ENCODE peak calls at places on chromosomes 13 and 19, in nine cellular contexts. B is transverse colon, S is spleen, Q is heart left ventricle, F is lower leg skin, H is tibial nerve, C is sigmoid colon, O is body of pancreas, U is A549. D is an unnamed sample.

GRCh38 chr19:32928806-32929205 is 43.0 kb downstream of the CEP89 start:
- DNase-seq in B (no peak), S (no peak), Q (no peak), F (no peak), H (no peak), C (no peak), O (no peak), U (peak), D (no peak)

GRCh38 chr19:3604987-3605343 is 1.7 kb downstream of the TBXA2R start:
- DNase-seq in B (no peak), S (peak), Q (no peak), F (no peak), H (no peak), C (peak), O (no peak), U (no peak), D (no peak)

GRCh38 chr13:80604094-80604493 is 263.2 kb upstream of the SPRY2 start:
- DNase-seq in B (no peak), S (no peak), Q (peak), F (peak), H (no peak), C (peak), O (no peak), U (no peak), D (no peak)

GRCh38 chr19:47063874-47064273 is 15.4 kb upstream of the TMEM160 start:
- DNase-seq in B (no peak), S (no peak), Q (no peak), F (no peak), H (no peak), C (no peak), O (no peak), U (no peak), D (no peak)

GRCh38 chr13:27006519-27007161 is 165.0 kb downstream of the USP12 start:
- DNase-seq in B (peak), S (peak), Q (no peak), F (no peak), H (no peak), C (peak), O (peak), U (no peak), D (no peak)

GRCh38 chr13:59898066-59898465 is 265.7 kb downstream of the DIAPH3 start:
- DNase-seq in B (no peak), S (no peak), Q (no peak), F (no peak), H (no peak), C (no peak), O (no peak), U (no peak), D (no peak)

GRCh38 chr19:7744199-7744786 is 3.0 kb downstream of the CD209 start:
- DNase-seq in B (no peak), S (peak), Q (no peak), F (no peak), H (no peak), C (peak), O (no peak), U (no peak), D (no peak)

GRCh38 chr19:8686549-8686948 is 12.0 kb downstream of the ACTL9 start:
- DNase-seq in B (no peak), S (no peak), Q (no peak), F (no peak), H (no peak), C (no peak), O (no peak), U (no peak), D (no peak)

GRCh38 chr19:16779539-16780163 is 49.5 kb upstream of the SIN3B start:
- DNase-seq in B (no peak), S (no peak), Q (no peak), F (no peak), H (no peak), C (no peak), O (no peak), U (no peak), D (no peak)

GRCh38 chr19:13557756-13558398 is 51.6 kb upstream of the CACNA1A start:
- DNase-seq in B (peak), S (no peak), Q (no peak), F (no peak), H (no peak), C (no peak), O (peak), U (no peak), D (no peak)

GRCh38 chr13:23753523-23753922 is 135.7 kb downstream of the MIPEP start:
- DNase-seq in B (no peak), S (no peak), Q (no peak), F (no peak), H (no peak), C (no peak), O (no peak), U (peak), D (no peak)

GRCh38 chr13:22793598-22794134 is 387.1 kb upstream of the SGCG start:
- DNase-seq in B (no peak), S (no peak), Q (no peak), F (no peak), H (no peak), C (no peak), O (no peak), U (peak), D (no peak)

GRCh38 chr19:38433268-38433733 is at the start of gene RYR1:
- DNase-seq in B (peak), S (peak), Q (peak), F (peak), H (no peak), C (no peak), O (no peak), U (no peak), D (no peak)

GRCh38 chr19:3613765-3614661 is 7.3 kb upstream of the TBXA2R start:
- DNase-seq in B (no peak), S (peak), Q (no peak), F (no peak), H (no peak), C (no peak), O (no peak), U (no peak), D (no peak)

GRCh38 chr13:50509167-50509566 is 334.3 kb downstream of the DLEU7 start:
- DNase-seq in B (no peak), S (no peak), Q (no peak), F (no peak), H (no peak), C (no peak), O (no peak), U (no peak), D (no peak)

GRCh38 chr13:107284168-107284567 is 716.2 kb upstream of the ARGLU1 start:
- DNase-seq in B (no peak), S (no peak), Q (no peak), F (no peak), H (no peak), C (no peak), O (no peak), U (no peak), D (no peak)

GRCh38 chr19:38710928-38711725 is 33.1 kb downstream of the CAPN12 start:
- DNase-seq in B (no peak), S (no peak), Q (no peak), F (no peak), H (peak), C (no peak), O (no peak), U (no peak), D (no peak)

GRCh38 chr13:32448224-32448623 is 20.3 kb upstream of the N4BP2L1 start:
- DNase-seq in B (no peak), S (no peak), Q (no peak), F (no peak), H (no peak), C (no peak), O (no peak), U (no peak), D (no peak)

GRCh38 chr19:44869728-44870470 is 21.2 kb upstream of the TOMM40 start:
- DNase-seq in B (peak), S (no peak), Q (peak), F (peak), H (no peak), C (peak), O (no peak), U (no peak), D (no peak)

GRCh38 chr19:51607077-51607476 is 23.1 kb downstream of the SIGLEC5 start:
- DNase-seq in B (peak), S (peak), Q (no peak), F (no peak), H (no peak), C (no peak), O (no peak), U (no peak), D (no peak)

GRCh38 chr19:7618771-7619510 is 10.4 kb downstream of the XAB2 start:
- DNase-seq in B (peak), S (no peak), Q (no peak), F (no peak), H (no peak), C (no peak), O (peak), U (no peak), D (no peak)

DNA sequence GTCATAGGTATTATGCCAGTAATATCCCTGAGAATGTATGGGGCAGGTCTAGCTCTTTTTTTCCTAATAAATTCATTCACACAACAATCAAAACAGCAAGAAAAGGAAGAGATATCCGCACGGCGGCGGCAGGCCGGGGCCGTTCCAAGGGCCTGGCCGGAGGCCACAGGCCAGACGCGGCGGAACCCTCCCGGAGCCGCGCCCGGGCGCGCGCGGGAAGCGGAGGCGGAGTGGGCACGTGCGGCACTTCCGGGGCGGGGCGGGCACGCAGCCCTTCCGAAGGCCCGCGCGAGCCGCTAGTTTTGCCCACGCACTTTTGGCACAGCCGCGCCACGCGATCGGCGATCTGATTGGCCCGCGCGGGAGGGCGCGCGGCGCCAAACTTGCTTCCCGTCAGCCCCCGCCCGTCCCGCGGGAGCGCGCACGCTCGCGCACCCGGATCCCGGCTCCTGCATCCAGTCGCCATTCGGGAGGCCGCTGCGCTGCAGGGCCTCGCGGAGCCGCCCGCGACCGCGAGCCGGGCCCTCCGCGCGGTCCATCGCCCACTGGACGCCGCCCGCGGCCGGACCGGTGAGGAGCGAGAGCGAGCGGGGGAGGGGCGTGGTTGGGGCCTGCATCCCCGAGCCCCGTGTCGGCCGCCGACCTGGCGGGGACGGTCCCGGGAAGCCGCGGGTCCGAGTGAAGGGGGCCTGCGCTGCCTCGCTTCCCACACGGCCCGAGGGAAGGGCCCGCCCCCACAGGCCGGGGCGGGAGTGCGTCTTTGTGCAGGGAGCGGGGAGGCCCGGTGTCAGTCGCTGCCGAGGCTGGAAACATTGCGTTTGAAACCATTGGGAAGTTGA is at the start of gene CHAMP1:
- DNase-seq in B (peak), S (peak), Q (peak), F (peak), H (peak), C (peak), O (peak), U (peak), D (peak)
- TF ChIP-seq POLR2A in B (peak), S (peak), Q (peak), F (peak), H (peak), C (peak), O (peak), U (peak), D (peak)

GRCh38 chr13:86569974-86570373 is 770.8 kb upstream of the SLITRK6 start:
- DNase-seq in B (no peak), S (no peak), Q (no peak), F (no peak), H (no peak), C (no peak), O (no peak), U (no peak), D (no peak)
- TF ChIP-seq POLR2A in B (no peak), S (no peak), Q (no peak), F (no peak), H (no peak), C (no peak), O (no peak), U (no peak), D (no peak)

DNA sequence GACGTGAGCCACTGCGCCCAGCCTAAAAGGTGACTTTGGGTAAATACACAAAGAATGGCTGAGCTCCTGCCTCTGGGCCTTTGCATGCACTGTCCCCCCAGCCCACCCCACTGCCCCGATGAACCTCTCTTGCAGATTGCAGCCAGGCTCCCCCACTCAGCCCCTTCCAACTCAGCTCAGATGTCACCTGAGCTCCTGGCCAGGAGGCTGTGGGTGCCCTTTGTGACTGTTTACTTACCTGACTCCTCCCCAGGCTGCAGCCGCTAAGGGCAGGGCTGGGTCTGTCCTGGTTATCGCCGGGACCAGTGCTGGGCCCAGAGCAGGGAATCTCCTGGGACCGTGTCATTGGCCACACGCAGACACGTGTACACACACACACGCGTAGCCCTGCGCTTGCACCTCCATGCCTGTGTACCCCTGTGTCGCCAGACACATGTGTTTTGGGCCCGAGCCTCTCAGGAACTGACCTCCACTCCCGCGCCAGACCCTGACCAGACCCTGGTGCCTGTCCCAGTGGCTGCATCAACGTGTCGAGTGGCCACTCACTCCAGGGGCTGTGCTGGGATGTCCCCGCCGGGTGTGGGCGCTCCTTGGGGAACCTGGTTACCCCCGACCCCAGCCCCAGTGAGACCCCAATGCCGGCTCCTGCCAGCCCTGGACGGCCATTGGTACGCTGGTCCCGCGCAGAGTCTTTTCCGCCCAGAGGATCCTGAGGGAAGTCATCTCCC is 18.7 kb downstream of the EFNA2 start:
- DNase-seq in B (peak), S (peak), Q (no peak), F (no peak), H (no peak), C (no peak), O (no peak), U (no peak), D (no peak)
- TF ChIP-seq POLR2A in B (no peak), S (no peak), Q (no peak), F (no peak), H (no peak), C (no peak), O (no peak), U (no peak), D (no peak)

GRCh38 chr19:10751109-10751972 is 33.5 kb downstream of the DNM2 start:
- DNase-seq in B (peak), S (no peak), Q (peak), F (no peak), H (no peak), C (no peak), O (peak), U (no peak), D (no peak)
- TF ChIP-seq POLR2A in B (peak), S (no peak), Q (no peak), F (no peak), H (no peak), C (no peak), O (peak), U (no peak), D (no peak)

GRCh38 chr13:33519561-33520479 is 234.3 kb upstream of the STARD13 start:
- DNase-seq in B (no peak), S (no peak), Q (no peak), F (no peak), H (no peak), C (no peak), O (no peak), U (no peak), D (no peak)
- TF ChIP-seq POLR2A in B (no peak), S (no peak), Q (no peak), F (no peak), H (no peak), C (no peak), O (no peak), U (no peak), D (no peak)